ENCODE peak calls at places on chromosomes 2 and 18, in four cellular contexts. One of them, this sample, is unnamed.

GRCh38 chr2:241000831-241001321 is 2.5 kb downstream of the SNED1 start:
- DNase-seq in Panc1: no peak
- DNase-seq in T-helper 1 cell: no peak
- DNase-seq in cardiac muscle cell: no peak
- DNase-seq in this sample: no peak

GRCh38 chr2:168086805-168087204 is 160.6 kb downstream of the STK39 start:
- DNase-seq in T-helper 1 cell: no peak
- DNase-seq in cardiac muscle cell: no peak
- DNase-seq in Panc1: no peak
- DNase-seq in this sample: no peak

GRCh38 chr18:78796693-78797455 is 182.7 kb upstream of the SALL3 start:
- DNase-seq in T-helper 1 cell: no peak
- DNase-seq in cardiac muscle cell: no peak
- DNase-seq in Panc1: no peak
- DNase-seq in this sample: no peak

GRCh38 chr18:73365018-73365417 is 497.2 kb upstream of the NETO1 start:
- DNase-seq in cardiac muscle cell: no peak
- DNase-seq in Panc1: no peak
- DNase-seq in T-helper 1 cell: no peak
- DNase-seq in this sample: no peak

GRCh38 chr2:144693179-144693578 is 173.3 kb upstream of the ZEB2 start:
- DNase-seq in T-helper 1 cell: no peak
- DNase-seq in cardiac muscle cell: no peak
- DNase-seq in Panc1: no peak
- DNase-seq in this sample: no peak

GRCh38 chr2:6780765-6781274 is 84.9 kb downstream of the CMPK2 start:
- DNase-seq in Panc1: no peak
- DNase-seq in T-helper 1 cell: no peak
- DNase-seq in cardiac muscle cell: peak
- DNase-seq in this sample: no peak

GRCh38 chr18:75533954-75534353 is 106.5 kb upstream of the SMIM21 start:
- DNase-seq in T-helper 1 cell: no peak
- DNase-seq in Panc1: no peak
- DNase-seq in cardiac muscle cell: peak
- DNase-seq in this sample: no peak

GRCh38 chr2:238127165-238128060 is 11.1 kb upstream of the KLHL30 start:
- DNase-seq in T-helper 1 cell: no peak
- DNase-seq in cardiac muscle cell: peak
- DNase-seq in Panc1: no peak
- DNase-seq in this sample: no peak

GRCh38 chr2:15823459-15824396 is 116.6 kb upstream of the MYCN start:
- DNase-seq in cardiac muscle cell: no peak
- DNase-seq in Panc1: no peak
- DNase-seq in T-helper 1 cell: no peak
- DNase-seq in this sample: no peak

GRCh38 chr2:45973426-45973825 is 322.0 kb downstream of the PRKCE start:
- DNase-seq in Panc1: no peak
- DNase-seq in T-helper 1 cell: no peak
- DNase-seq in cardiac muscle cell: no peak
- DNase-seq in this sample: no peak

GRCh38 chr18:46397174-46397573 is 259.8 kb downstream of the LOXHD1 start:
- DNase-seq in Panc1: no peak
- DNase-seq in T-helper 1 cell: no peak
- DNase-seq in cardiac muscle cell: no peak
- DNase-seq in this sample: no peak

GRCh38 chr2:108304975-108305374 is 16.3 kb downstream of the SULT1C2 start:
- DNase-seq in Panc1: no peak
- DNase-seq in cardiac muscle cell: no peak
- DNase-seq in T-helper 1 cell: no peak
- DNase-seq in this sample: no peak

GRCh38 chr2:126849991-126850535 is 48.6 kb upstream of the TEX51 start:
- DNase-seq in T-helper 1 cell: no peak
- DNase-seq in cardiac muscle cell: no peak
- DNase-seq in Panc1: no peak
- DNase-seq in this sample: no peak

GRCh38 chr2:29628882-29629281 is 292.5 kb downstream of the ALK start:
- DNase-seq in cardiac muscle cell: peak
- DNase-seq in T-helper 1 cell: no peak
- DNase-seq in Panc1: no peak
- DNase-seq in this sample: no peak